ENCODE peak calls at places on chromosomes 7 and 10, in nine cellular contexts. N is AG09319, Y is endodermal cell, S is A549, H is astrocyte of the spinal cord, B is GM13976, M is WTC11, O is heart left ventricle, A is GM23338. K is an unnamed sample.
A peak's percentile ranks its signal among the peaks of the same experiment; 100 is the strongest.

GRCh38 chr7:64997927-64998391 is 7.1 kb upstream of the ZNF117 start:
- DNase-seq in N (no peak), Y (no peak), S (no peak), H (no peak), B (no peak), M (peak; percentile 13), O (peak; percentile 29), A (peak; percentile 79), K (no peak)

GRCh38 chr10:31623466-31623865 is 304.4 kb downstream of the ZEB1 start:
- DNase-seq in N (peak; percentile 50), Y (no peak), S (no peak), H (no peak), B (no peak), M (no peak), O (peak; percentile 41), A (no peak), K (no peak)

GRCh38 chr10:32386623-32387022 is 39.7 kb upstream of the EPC1 start:
- DNase-seq in N (no peak), Y (no peak), S (no peak), H (no peak), B (no peak), M (no peak), O (no peak), A (no peak), K (no peak)

GRCh38 chr7:14085901-14086300 is 96.4 kb upstream of the ETV1 start:
- DNase-seq in N (no peak), Y (no peak), S (no peak), H (peak; percentile 19), B (no peak), M (no peak), O (no peak), A (no peak), K (no peak)

GRCh38 chr7:15921576-15921975 is 235.1 kb upstream of the MEOX2 start:
- DNase-seq in N (no peak), Y (no peak), S (no peak), H (peak; percentile 25), B (no peak), M (no peak), O (no peak), A (no peak), K (no peak)

GRCh38 chr10:84946984-84947383 is 618.6 kb downstream of the CCSER2 start:
- DNase-seq in N (no peak), Y (no peak), S (no peak), H (no peak), B (no peak), M (no peak), O (no peak), A (no peak), K (no peak)

GRCh38 chr7:14630048-14630447 is 272.5 kb downstream of the DGKB start:
- DNase-seq in N (no peak), Y (no peak), S (no peak), H (no peak), B (no peak), M (no peak), O (no peak), A (no peak), K (no peak)

GRCh38 chr7:2355079-2356008 is 717 bp downstream of the EIF3B start:
- DNase-seq in N (no peak), Y (peak; percentile 67), S (peak; percentile 31), H (no peak), B (no peak), M (peak; percentile 34), O (no peak), A (peak; percentile 75), K (no peak)

GRCh38 chr10:103463456-103463855 is 4.8 kb upstream of the CALHM1 start:
- DNase-seq in N (no peak), Y (no peak), S (no peak), H (no peak), B (no peak), M (no peak), O (no peak), A (no peak), K (no peak)

GRCh38 chr10:19816420-19817250 is at the start of gene PLXDC2:
- DNase-seq in N (no peak), Y (peak; percentile 85), S (no peak), H (peak; percentile 70), B (peak; percentile 29), M (peak; percentile 55), O (peak; percentile 69), A (peak; percentile 61), K (peak; percentile 83)

GRCh38 chr10:124558901-124559321 is 97.3 kb downstream of the LHPP start:
- DNase-seq in N (no peak), Y (no peak), S (no peak), H (no peak), B (no peak), M (no peak), O (peak; percentile 16), A (no peak), K (peak; percentile 71)

GRCh38 chr10:48526846-48527505 is 77.9 kb downstream of the ARHGAP22 start:
- DNase-seq in N (no peak), Y (peak; percentile 1), S (no peak), H (no peak), B (no peak), M (no peak), O (no peak), A (no peak), K (no peak)

GRCh38 chr10:67665491-67665890 is 30.5 kb downstream of the CTNNA3 start:
- DNase-seq in N (no peak), Y (peak; percentile 50), S (no peak), H (no peak), B (no peak), M (no peak), O (peak; percentile 57), A (peak; percentile 19), K (no peak)

GRCh38 chr7:42883950-42884349 is 27.9 kb downstream of the C7orf25 start:
- DNase-seq in N (no peak), Y (no peak), S (no peak), H (peak; percentile 24), B (no peak), M (no peak), O (peak; percentile 62), A (peak; percentile 31), K (peak; percentile 85)

GRCh38 chr7:23072916-23073315 is 32.7 kb upstream of the KLHL7 start:
- DNase-seq in N (no peak), Y (peak; percentile 62), S (no peak), H (no peak), B (no peak), M (no peak), O (no peak), A (peak; percentile 63), K (no peak)

GRCh38 chr10:78215645-78216044 is 182.0 kb downstream of the RPS24 start:
- DNase-seq in N (peak; percentile 39), Y (no peak), S (no peak), H (peak; percentile 36), B (no peak), M (no peak), O (peak; percentile 93), A (no peak), K (peak; percentile 93)

GRCh38 chr7:128809363-128809762 is 17.6 kb downstream of the CCDC136 start:
- DNase-seq in N (no peak), Y (no peak), S (no peak), H (no peak), B (no peak), M (no peak), O (no peak), A (no peak), K (no peak)

GRCh38 chr7:37231613-37232012 is 217.1 kb downstream of the ELMO1 start:
- DNase-seq in N (no peak), Y (no peak), S (no peak), H (no peak), B (no peak), M (no peak), O (no peak), A (no peak), K (no peak)

GRCh38 chr7:37234334-37234733 is 214.3 kb downstream of the ELMO1 start:
- DNase-seq in N (no peak), Y (peak; percentile 62), S (no peak), H (no peak), B (no peak), M (no peak), O (no peak), A (peak; percentile 36), K (no peak)

GRCh38 chr7:37230221-37230620 is 218.4 kb downstream of the ELMO1 start:
- DNase-seq in N (no peak), Y (no peak), S (no peak), H (no peak), B (peak; percentile 11), M (no peak), O (peak; percentile 65), A (no peak), K (no peak)

GRCh38 chr7:37235813-37236212 is 212.9 kb downstream of the ELMO1 start:
- DNase-seq in N (no peak), Y (no peak), S (no peak), H (no peak), B (no peak), M (no peak), O (no peak), A (no peak), K (no peak)

GRCh38 chr7:37234928-37235327 is 213.7 kb downstream of the ELMO1 start:
- DNase-seq in N (no peak), Y (peak; percentile 64), S (peak; percentile 31), H (no peak), B (peak; percentile 22), M (no peak), O (no peak), A (peak; percentile 70), K (no peak)
- TF ChIP-seq CTCF in N (peak; percentile 23), Y (peak; percentile 83), S (peak; percentile 84), H (peak; percentile 21), B (peak; percentile 25), M (no peak), O (peak; percentile 27), A (peak; percentile 84), K (peak; percentile 56)

GRCh38 chr10:83806716-83807115 is 332.6 kb upstream of the GHITM start:
- DNase-seq in N (no peak), Y (no peak), S (no peak), H (no peak), B (no peak), M (no peak), O (no peak), A (no peak), K (no peak)

DNA sequence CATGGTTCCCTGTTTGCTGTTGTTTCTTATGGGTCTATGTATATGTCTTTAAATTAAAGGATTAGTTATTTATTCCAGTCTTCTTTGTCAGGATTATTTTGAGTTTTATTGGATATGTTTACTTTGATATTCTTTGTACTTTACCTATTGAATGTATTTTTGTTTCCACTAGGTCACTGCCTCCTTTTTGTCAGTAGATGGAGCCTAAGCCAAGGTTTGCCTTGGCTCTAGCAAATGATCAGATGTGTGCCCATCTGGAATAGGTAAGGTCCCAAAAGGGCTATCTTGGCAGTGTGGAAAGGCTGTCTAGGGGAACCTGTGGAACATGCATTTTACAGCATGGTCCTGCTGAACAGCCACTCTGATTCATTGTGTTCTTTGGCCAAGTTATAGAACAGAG is 337.3 kb upstream of the GHITM start:
- DNase-seq in N (no peak), Y (no peak), S (no peak), H (no peak), B (no peak), M (no peak), O (no peak), A (peak; percentile 27), K (no peak)
- TF ChIP-seq CTCF in N (no peak), Y (peak; percentile 75), S (no peak), H (no peak), B (peak; percentile 7), M (no peak), O (no peak), A (peak; percentile 67), K (peak; percentile 17)

GRCh38 chr7:41315764-41316163 is 387.1 kb downstream of the INHBA start:
- DNase-seq in N (no peak), Y (peak; percentile 83), S (no peak), H (no peak), B (no peak), M (peak; percentile 77), O (no peak), A (peak; percentile 66), K (no peak)
- TF ChIP-seq CTCF in N (peak; percentile 20), Y (peak; percentile 81), S (no peak), H (peak; percentile 33), B (no peak), M (peak; percentile 58), O (no peak), A (peak; percentile 91), K (no peak)

GRCh38 chr10:26627320-26627719 is 70.2 kb upstream of the PDSS1 start:
- DNase-seq in N (no peak), Y (peak; percentile 78), S (peak; percentile 18), H (no peak), B (no peak), M (peak; percentile 29), O (no peak), A (peak; percentile 76), K (no peak)
- TF ChIP-seq CTCF in N (no peak), Y (peak; percentile 75), S (no peak), H (no peak), B (no peak), M (no peak), O (no peak), A (peak; percentile 48), K (no peak)

K was measured in kidney.